ENCODE peak calls at places on chromosomes 5 and 9, in ten cellular contexts. One of them, this sample, is unnamed.

GRCh38 chr9:121567142-121568100 is 67.8 kb upstream of the GGTA1 start:
- DNase-seq in activated CD4-positive, alpha-beta T cell treated with anti-CD3 and anti-CD28 coated beads, Interleukin-2, amount 50 U/mL, for 4 hours: no peak
- DNase-seq in HEK293T: no peak
- DNase-seq in posterior vena cava: peak; percentile 86
- DNase-seq in C1 segment of cervical spinal cord: no peak
- DNase-seq in HuH-7.5: no peak
- DNase-seq in NCI-H748 treated with DMSO at 0.1 percent for 48 hours: no peak
- DNase-seq in activated CD8-positive, alpha-beta memory T cell treated with anti-CD3 and anti-CD28 coated beads, Interleukin-2, amount 10 ng/mL, durations not matched to agents 7 days and 5 days: no peak
- DNase-seq in NCI-H510A treated with DMSO at 0.1 percent for 48 hours: no peak
- DNase-seq in Right ventricle myocardium superior: no peak
- DNase-seq in this sample: no peak

GRCh38 chr5:172775326-172776234 is 4.6 kb upstream of the DUSP1 start:
- DNase-seq in activated CD4-positive, alpha-beta T cell treated with anti-CD3 and anti-CD28 coated beads, Interleukin-2, amount 50 U/mL, for 4 hours: no peak
- DNase-seq in HEK293T: no peak
- DNase-seq in posterior vena cava: peak; percentile 97
- DNase-seq in C1 segment of cervical spinal cord: no peak
- DNase-seq in HuH-7.5: peak; percentile 67
- DNase-seq in NCI-H748 treated with DMSO at 0.1 percent for 48 hours: no peak
- DNase-seq in activated CD8-positive, alpha-beta memory T cell treated with anti-CD3 and anti-CD28 coated beads, Interleukin-2, amount 10 ng/mL, durations not matched to agents 7 days and 5 days: no peak
- DNase-seq in NCI-H510A treated with DMSO at 0.1 percent for 48 hours: no peak
- DNase-seq in Right ventricle myocardium superior: peak; percentile 88
- DNase-seq in this sample: no peak

GRCh38 chr9:20732118-20732517 is 48.1 kb downstream of the FOCAD start:
- DNase-seq in activated CD4-positive, alpha-beta T cell treated with anti-CD3 and anti-CD28 coated beads, Interleukin-2, amount 50 U/mL, for 4 hours: no peak
- DNase-seq in HEK293T: no peak
- DNase-seq in posterior vena cava: no peak
- DNase-seq in C1 segment of cervical spinal cord: no peak
- DNase-seq in HuH-7.5: no peak
- DNase-seq in NCI-H748 treated with DMSO at 0.1 percent for 48 hours: no peak
- DNase-seq in activated CD8-positive, alpha-beta memory T cell treated with anti-CD3 and anti-CD28 coated beads, Interleukin-2, amount 10 ng/mL, durations not matched to agents 7 days and 5 days: no peak
- DNase-seq in NCI-H510A treated with DMSO at 0.1 percent for 48 hours: no peak
- DNase-seq in Right ventricle myocardium superior: no peak
- DNase-seq in this sample: no peak

GRCh38 chr9:27019589-27019988 is 14.1 kb upstream of the LRRC19 start:
- DNase-seq in activated CD4-positive, alpha-beta T cell treated with anti-CD3 and anti-CD28 coated beads, Interleukin-2, amount 50 U/mL, for 4 hours: no peak
- DNase-seq in HEK293T: no peak
- DNase-seq in posterior vena cava: no peak
- DNase-seq in C1 segment of cervical spinal cord: no peak
- DNase-seq in HuH-7.5: no peak
- DNase-seq in NCI-H748 treated with DMSO at 0.1 percent for 48 hours: no peak
- DNase-seq in activated CD8-positive, alpha-beta memory T cell treated with anti-CD3 and anti-CD28 coated beads, Interleukin-2, amount 10 ng/mL, durations not matched to agents 7 days and 5 days: no peak
- DNase-seq in NCI-H510A treated with DMSO at 0.1 percent for 48 hours: no peak
- DNase-seq in Right ventricle myocardium superior: no peak
- DNase-seq in this sample: no peak

GRCh38 chr9:137255448-137256114 is 454 bp downstream of the NELFB start:
- DNase-seq in activated CD4-positive, alpha-beta T cell treated with anti-CD3 and anti-CD28 coated beads, Interleukin-2, amount 50 U/mL, for 4 hours: no peak
- DNase-seq in HEK293T: peak; percentile 77
- DNase-seq in posterior vena cava: no peak
- DNase-seq in C1 segment of cervical spinal cord: no peak
- DNase-seq in HuH-7.5: no peak
- DNase-seq in NCI-H748 treated with DMSO at 0.1 percent for 48 hours: no peak
- DNase-seq in activated CD8-positive, alpha-beta memory T cell treated with anti-CD3 and anti-CD28 coated beads, Interleukin-2, amount 10 ng/mL, durations not matched to agents 7 days and 5 days: peak; percentile 66
- DNase-seq in NCI-H510A treated with DMSO at 0.1 percent for 48 hours: peak; percentile 52
- DNase-seq in Right ventricle myocardium superior: no peak
- DNase-seq in this sample: no peak

GRCh38 chr5:135456238-135457099 is 4.3 kb upstream of the TIFAB start:
- DNase-seq in activated CD4-positive, alpha-beta T cell treated with anti-CD3 and anti-CD28 coated beads, Interleukin-2, amount 50 U/mL, for 4 hours: no peak
- DNase-seq in HEK293T: no peak
- DNase-seq in posterior vena cava: peak; percentile 91
- DNase-seq in C1 segment of cervical spinal cord: no peak
- DNase-seq in HuH-7.5: no peak
- DNase-seq in NCI-H748 treated with DMSO at 0.1 percent for 48 hours: no peak
- DNase-seq in activated CD8-positive, alpha-beta memory T cell treated with anti-CD3 and anti-CD28 coated beads, Interleukin-2, amount 10 ng/mL, durations not matched to agents 7 days and 5 days: no peak
- DNase-seq in NCI-H510A treated with DMSO at 0.1 percent for 48 hours: no peak
- DNase-seq in Right ventricle myocardium superior: no peak
- DNase-seq in this sample: no peak

GRCh38 chr5:59648949-59649921 is 244.3 kb downstream of the PDE4D start:
- DNase-seq in activated CD4-positive, alpha-beta T cell treated with anti-CD3 and anti-CD28 coated beads, Interleukin-2, amount 50 U/mL, for 4 hours: no peak
- DNase-seq in HEK293T: peak; percentile 40
- DNase-seq in posterior vena cava: no peak
- DNase-seq in C1 segment of cervical spinal cord: no peak
- DNase-seq in HuH-7.5: no peak
- DNase-seq in NCI-H748 treated with DMSO at 0.1 percent for 48 hours: no peak
- DNase-seq in activated CD8-positive, alpha-beta memory T cell treated with anti-CD3 and anti-CD28 coated beads, Interleukin-2, amount 10 ng/mL, durations not matched to agents 7 days and 5 days: no peak
- DNase-seq in NCI-H510A treated with DMSO at 0.1 percent for 48 hours: no peak
- DNase-seq in Right ventricle myocardium superior: no peak
- DNase-seq in this sample: peak; percentile 24

GRCh38 chr5:172463031-172463430 is 8.7 kb upstream of the SH3PXD2B start:
- DNase-seq in activated CD4-positive, alpha-beta T cell treated with anti-CD3 and anti-CD28 coated beads, Interleukin-2, amount 50 U/mL, for 4 hours: no peak
- DNase-seq in HEK293T: no peak
- DNase-seq in posterior vena cava: peak; percentile 55
- DNase-seq in C1 segment of cervical spinal cord: peak; percentile 26
- DNase-seq in HuH-7.5: no peak
- DNase-seq in NCI-H748 treated with DMSO at 0.1 percent for 48 hours: no peak
- DNase-seq in activated CD8-positive, alpha-beta memory T cell treated with anti-CD3 and anti-CD28 coated beads, Interleukin-2, amount 10 ng/mL, durations not matched to agents 7 days and 5 days: no peak
- DNase-seq in NCI-H510A treated with DMSO at 0.1 percent for 48 hours: no peak
- DNase-seq in Right ventricle myocardium superior: no peak
- DNase-seq in this sample: no peak

GRCh38 chr5:73382412-73382795 is 66.2 kb downstream of the FOXD1 start:
- DNase-seq in activated CD4-positive, alpha-beta T cell treated with anti-CD3 and anti-CD28 coated beads, Interleukin-2, amount 50 U/mL, for 4 hours: no peak
- DNase-seq in HEK293T: no peak
- DNase-seq in posterior vena cava: no peak
- DNase-seq in C1 segment of cervical spinal cord: no peak
- DNase-seq in HuH-7.5: no peak
- DNase-seq in NCI-H748 treated with DMSO at 0.1 percent for 48 hours: no peak
- DNase-seq in activated CD8-positive, alpha-beta memory T cell treated with anti-CD3 and anti-CD28 coated beads, Interleukin-2, amount 10 ng/mL, durations not matched to agents 7 days and 5 days: no peak
- DNase-seq in NCI-H510A treated with DMSO at 0.1 percent for 48 hours: no peak
- DNase-seq in Right ventricle myocardium superior: no peak
- DNase-seq in this sample: no peak

GRCh38 chr5:158513490-158514301 is 586.0 kb downstream of the EBF1 start:
- DNase-seq in activated CD4-positive, alpha-beta T cell treated with anti-CD3 and anti-CD28 coated beads, Interleukin-2, amount 50 U/mL, for 4 hours: no peak
- DNase-seq in HEK293T: no peak
- DNase-seq in posterior vena cava: no peak
- DNase-seq in C1 segment of cervical spinal cord: no peak
- DNase-seq in HuH-7.5: no peak
- DNase-seq in NCI-H748 treated with DMSO at 0.1 percent for 48 hours: no peak
- DNase-seq in activated CD8-positive, alpha-beta memory T cell treated with anti-CD3 and anti-CD28 coated beads, Interleukin-2, amount 10 ng/mL, durations not matched to agents 7 days and 5 days: no peak
- DNase-seq in NCI-H510A treated with DMSO at 0.1 percent for 48 hours: no peak
- DNase-seq in Right ventricle myocardium superior: no peak
- DNase-seq in this sample: no peak

GRCh38 chr5:3377176-3377575 is 218.5 kb upstream of the IRX1 start:
- DNase-seq in activated CD4-positive, alpha-beta T cell treated with anti-CD3 and anti-CD28 coated beads, Interleukin-2, amount 50 U/mL, for 4 hours: no peak
- DNase-seq in HEK293T: no peak
- DNase-seq in posterior vena cava: no peak
- DNase-seq in C1 segment of cervical spinal cord: no peak
- DNase-seq in HuH-7.5: no peak
- DNase-seq in NCI-H748 treated with DMSO at 0.1 percent for 48 hours: no peak
- DNase-seq in activated CD8-positive, alpha-beta memory T cell treated with anti-CD3 and anti-CD28 coated beads, Interleukin-2, amount 10 ng/mL, durations not matched to agents 7 days and 5 days: peak; percentile 22
- DNase-seq in NCI-H510A treated with DMSO at 0.1 percent for 48 hours: no peak
- DNase-seq in Right ventricle myocardium superior: no peak
- DNase-seq in this sample: no peak

GRCh38 chr5:111389390-111390082 is 122.8 kb downstream of the STARD4 start:
- DNase-seq in activated CD4-positive, alpha-beta T cell treated with anti-CD3 and anti-CD28 coated beads, Interleukin-2, amount 50 U/mL, for 4 hours: no peak
- DNase-seq in HEK293T: no peak
- DNase-seq in posterior vena cava: no peak
- DNase-seq in C1 segment of cervical spinal cord: no peak
- DNase-seq in HuH-7.5: no peak
- DNase-seq in NCI-H748 treated with DMSO at 0.1 percent for 48 hours: no peak
- DNase-seq in activated CD8-positive, alpha-beta memory T cell treated with anti-CD3 and anti-CD28 coated beads, Interleukin-2, amount 10 ng/mL, durations not matched to agents 7 days and 5 days: no peak
- DNase-seq in NCI-H510A treated with DMSO at 0.1 percent for 48 hours: no peak
- DNase-seq in Right ventricle myocardium superior: no peak
- DNase-seq in this sample: no peak

GRCh38 chr5:111859533-111860270 is 102.7 kb upstream of the NREP start:
- DNase-seq in activated CD4-positive, alpha-beta T cell treated with anti-CD3 and anti-CD28 coated beads, Interleukin-2, amount 50 U/mL, for 4 hours: no peak
- DNase-seq in HEK293T: no peak
- DNase-seq in posterior vena cava: no peak
- DNase-seq in C1 segment of cervical spinal cord: no peak
- DNase-seq in HuH-7.5: no peak
- DNase-seq in NCI-H748 treated with DMSO at 0.1 percent for 48 hours: no peak
- DNase-seq in activated CD8-positive, alpha-beta memory T cell treated with anti-CD3 and anti-CD28 coated beads, Interleukin-2, amount 10 ng/mL, durations not matched to agents 7 days and 5 days: no peak
- DNase-seq in NCI-H510A treated with DMSO at 0.1 percent for 48 hours: no peak
- DNase-seq in Right ventricle myocardium superior: no peak
- DNase-seq in this sample: no peak

GRCh38 chr5:37838933-37839341 is 904 bp downstream of the GDNF start:
- DNase-seq in activated CD4-positive, alpha-beta T cell treated with anti-CD3 and anti-CD28 coated beads, Interleukin-2, amount 50 U/mL, for 4 hours: no peak
- DNase-seq in HEK293T: no peak
- DNase-seq in posterior vena cava: no peak
- DNase-seq in C1 segment of cervical spinal cord: no peak
- DNase-seq in HuH-7.5: no peak
- DNase-seq in NCI-H748 treated with DMSO at 0.1 percent for 48 hours: no peak
- DNase-seq in activated CD8-positive, alpha-beta memory T cell treated with anti-CD3 and anti-CD28 coated beads, Interleukin-2, amount 10 ng/mL, durations not matched to agents 7 days and 5 days: no peak
- DNase-seq in NCI-H510A treated with DMSO at 0.1 percent for 48 hours: no peak
- DNase-seq in Right ventricle myocardium superior: no peak
- DNase-seq in this sample: no peak

GRCh38 chr9:137449931-137450537 is 8.9 kb upstream of the ENTPD8 start:
- DNase-seq in activated CD4-positive, alpha-beta T cell treated with anti-CD3 and anti-CD28 coated beads, Interleukin-2, amount 50 U/mL, for 4 hours: peak; percentile 72
- DNase-seq in HEK293T: no peak
- DNase-seq in posterior vena cava: peak; percentile 64
- DNase-seq in C1 segment of cervical spinal cord: no peak
- DNase-seq in HuH-7.5: no peak
- DNase-seq in NCI-H748 treated with DMSO at 0.1 percent for 48 hours: no peak
- DNase-seq in activated CD8-positive, alpha-beta memory T cell treated with anti-CD3 and anti-CD28 coated beads, Interleukin-2, amount 10 ng/mL, durations not matched to agents 7 days and 5 days: no peak
- DNase-seq in NCI-H510A treated with DMSO at 0.1 percent for 48 hours: no peak
- DNase-seq in Right ventricle myocardium superior: peak; percentile 29
- DNase-seq in this sample: no peak

GRCh38 chr5:62938927-62939326 is 360.3 kb downstream of the LRRC70 start:
- DNase-seq in activated CD4-positive, alpha-beta T cell treated with anti-CD3 and anti-CD28 coated beads, Interleukin-2, amount 50 U/mL, for 4 hours: no peak
- DNase-seq in HEK293T: no peak
- DNase-seq in posterior vena cava: no peak
- DNase-seq in C1 segment of cervical spinal cord: no peak
- DNase-seq in HuH-7.5: no peak
- DNase-seq in NCI-H748 treated with DMSO at 0.1 percent for 48 hours: no peak
- DNase-seq in activated CD8-positive, alpha-beta memory T cell treated with anti-CD3 and anti-CD28 coated beads, Interleukin-2, amount 10 ng/mL, durations not matched to agents 7 days and 5 days: no peak
- DNase-seq in NCI-H510A treated with DMSO at 0.1 percent for 48 hours: no peak
- DNase-seq in Right ventricle myocardium superior: no peak
- DNase-seq in this sample: no peak

GRCh38 chr5:116763987-116764866 is 189.6 kb upstream of the SEMA6A start:
- DNase-seq in activated CD4-positive, alpha-beta T cell treated with anti-CD3 and anti-CD28 coated beads, Interleukin-2, amount 50 U/mL, for 4 hours: no peak
- DNase-seq in HEK293T: no peak
- DNase-seq in posterior vena cava: no peak
- DNase-seq in C1 segment of cervical spinal cord: no peak
- DNase-seq in HuH-7.5: no peak
- DNase-seq in NCI-H748 treated with DMSO at 0.1 percent for 48 hours: no peak
- DNase-seq in activated CD8-positive, alpha-beta memory T cell treated with anti-CD3 and anti-CD28 coated beads, Interleukin-2, amount 10 ng/mL, durations not matched to agents 7 days and 5 days: no peak
- DNase-seq in NCI-H510A treated with DMSO at 0.1 percent for 48 hours: no peak
- DNase-seq in Right ventricle myocardium superior: no peak
- DNase-seq in this sample: no peak

GRCh38 chr9:13717356-13718057 is 438.0 kb upstream of the MPDZ start:
- DNase-seq in activated CD4-positive, alpha-beta T cell treated with anti-CD3 and anti-CD28 coated beads, Interleukin-2, amount 50 U/mL, for 4 hours: no peak
- DNase-seq in HEK293T: no peak
- DNase-seq in posterior vena cava: no peak
- DNase-seq in C1 segment of cervical spinal cord: no peak
- DNase-seq in HuH-7.5: no peak
- DNase-seq in NCI-H748 treated with DMSO at 0.1 percent for 48 hours: no peak
- DNase-seq in activated CD8-positive, alpha-beta memory T cell treated with anti-CD3 and anti-CD28 coated beads, Interleukin-2, amount 10 ng/mL, durations not matched to agents 7 days and 5 days: no peak
- DNase-seq in NCI-H510A treated with DMSO at 0.1 percent for 48 hours: no peak
- DNase-seq in Right ventricle myocardium superior: no peak
- DNase-seq in this sample: no peak

GRCh38 chr9:112868956-112869594 is 21.6 kb downstream of the SLC46A2 start:
- DNase-seq in activated CD4-positive, alpha-beta T cell treated with anti-CD3 and anti-CD28 coated beads, Interleukin-2, amount 50 U/mL, for 4 hours: no peak
- DNase-seq in HEK293T: no peak
- DNase-seq in posterior vena cava: peak; percentile 57
- DNase-seq in C1 segment of cervical spinal cord: no peak
- DNase-seq in HuH-7.5: no peak
- DNase-seq in NCI-H748 treated with DMSO at 0.1 percent for 48 hours: no peak
- DNase-seq in activated CD8-positive, alpha-beta memory T cell treated with anti-CD3 and anti-CD28 coated beads, Interleukin-2, amount 10 ng/mL, durations not matched to agents 7 days and 5 days: no peak
- DNase-seq in NCI-H510A treated with DMSO at 0.1 percent for 48 hours: no peak
- DNase-seq in Right ventricle myocardium superior: no peak
- DNase-seq in this sample: no peak

GRCh38 chr5:138241688-138242547 is 28.8 kb upstream of the CDC23 start:
- DNase-seq in activated CD4-positive, alpha-beta T cell treated with anti-CD3 and anti-CD28 coated beads, Interleukin-2, amount 50 U/mL, for 4 hours: no peak
- DNase-seq in HEK293T: no peak
- DNase-seq in posterior vena cava: peak; percentile 82
- DNase-seq in C1 segment of cervical spinal cord: no peak
- DNase-seq in HuH-7.5: peak; percentile 58
- DNase-seq in NCI-H748 treated with DMSO at 0.1 percent for 48 hours: no peak
- DNase-seq in activated CD8-positive, alpha-beta memory T cell treated with anti-CD3 and anti-CD28 coated beads, Interleukin-2, amount 10 ng/mL, durations not matched to agents 7 days and 5 days: no peak
- DNase-seq in NCI-H510A treated with DMSO at 0.1 percent for 48 hours: no peak
- DNase-seq in Right ventricle myocardium superior: peak; percentile 50
- DNase-seq in this sample: peak; percentile 79

GRCh38 chr5:78886650-78887230 is 98.4 kb downstream of the ARSB start:
- DNase-seq in activated CD4-positive, alpha-beta T cell treated with anti-CD3 and anti-CD28 coated beads, Interleukin-2, amount 50 U/mL, for 4 hours: no peak
- DNase-seq in HEK293T: peak; percentile 14
- DNase-seq in posterior vena cava: no peak
- DNase-seq in C1 segment of cervical spinal cord: no peak
- DNase-seq in HuH-7.5: no peak
- DNase-seq in NCI-H748 treated with DMSO at 0.1 percent for 48 hours: peak; percentile 2
- DNase-seq in activated CD8-positive, alpha-beta memory T cell treated with anti-CD3 and anti-CD28 coated beads, Interleukin-2, amount 10 ng/mL, durations not matched to agents 7 days and 5 days: no peak
- DNase-seq in NCI-H510A treated with DMSO at 0.1 percent for 48 hours: no peak
- DNase-seq in Right ventricle myocardium superior: no peak
- DNase-seq in this sample: no peak

GRCh38 chr9:128207076-128207731 is 4.0 kb downstream of the DNM1 start:
- DNase-seq in activated CD4-positive, alpha-beta T cell treated with anti-CD3 and anti-CD28 coated beads, Interleukin-2, amount 50 U/mL, for 4 hours: no peak
- DNase-seq in HEK293T: no peak
- DNase-seq in posterior vena cava: no peak
- DNase-seq in C1 segment of cervical spinal cord: no peak
- DNase-seq in HuH-7.5: no peak
- DNase-seq in NCI-H748 treated with DMSO at 0.1 percent for 48 hours: no peak
- DNase-seq in activated CD8-positive, alpha-beta memory T cell treated with anti-CD3 and anti-CD28 coated beads, Interleukin-2, amount 10 ng/mL, durations not matched to agents 7 days and 5 days: no peak
- DNase-seq in NCI-H510A treated with DMSO at 0.1 percent for 48 hours: no peak
- DNase-seq in Right ventricle myocardium superior: no peak
- DNase-seq in this sample: no peak

GRCh38 chr5:83034552-83035181 is 42.5 kb downstream of the TMEM167A start:
- DNase-seq in activated CD4-positive, alpha-beta T cell treated with anti-CD3 and anti-CD28 coated beads, Interleukin-2, amount 50 U/mL, for 4 hours: no peak
- DNase-seq in HEK293T: peak; percentile 21
- DNase-seq in posterior vena cava: no peak
- DNase-seq in C1 segment of cervical spinal cord: no peak
- DNase-seq in HuH-7.5: no peak
- DNase-seq in NCI-H748 treated with DMSO at 0.1 percent for 48 hours: no peak
- DNase-seq in activated CD8-positive, alpha-beta memory T cell treated with anti-CD3 and anti-CD28 coated beads, Interleukin-2, amount 10 ng/mL, durations not matched to agents 7 days and 5 days: no peak
- DNase-seq in NCI-H510A treated with DMSO at 0.1 percent for 48 hours: no peak
- DNase-seq in Right ventricle myocardium superior: no peak
- DNase-seq in this sample: no peak

GRCh38 chr5:133818031-133818431 is 150.4 kb downstream of the C5orf15 start:
- DNase-seq in activated CD4-positive, alpha-beta T cell treated with anti-CD3 and anti-CD28 coated beads, Interleukin-2, amount 50 U/mL, for 4 hours: no peak
- DNase-seq in HEK293T: no peak
- DNase-seq in posterior vena cava: peak; percentile 89
- DNase-seq in C1 segment of cervical spinal cord: no peak
- DNase-seq in HuH-7.5: no peak
- DNase-seq in NCI-H748 treated with DMSO at 0.1 percent for 48 hours: no peak
- DNase-seq in activated CD8-positive, alpha-beta memory T cell treated with anti-CD3 and anti-CD28 coated beads, Interleukin-2, amount 10 ng/mL, durations not matched to agents 7 days and 5 days: no peak
- DNase-seq in NCI-H510A treated with DMSO at 0.1 percent for 48 hours: no peak
- DNase-seq in Right ventricle myocardium superior: peak; percentile 61
- DNase-seq in this sample: no peak

GRCh38 chr9:136568288-136569081 is 22.6 kb upstream of the NOTCH1 start:
- DNase-seq in activated CD4-positive, alpha-beta T cell treated with anti-CD3 and anti-CD28 coated beads, Interleukin-2, amount 50 U/mL, for 4 hours: no peak
- DNase-seq in HEK293T: no peak
- DNase-seq in posterior vena cava: no peak
- DNase-seq in C1 segment of cervical spinal cord: no peak
- DNase-seq in HuH-7.5: no peak
- DNase-seq in NCI-H748 treated with DMSO at 0.1 percent for 48 hours: no peak
- DNase-seq in activated CD8-positive, alpha-beta memory T cell treated with anti-CD3 and anti-CD28 coated beads, Interleukin-2, amount 10 ng/mL, durations not matched to agents 7 days and 5 days: no peak
- DNase-seq in NCI-H510A treated with DMSO at 0.1 percent for 48 hours: no peak
- DNase-seq in Right ventricle myocardium superior: peak; percentile 75
- DNase-seq in this sample: no peak

GRCh38 chr5:53343187-53343586 is 137.2 kb upstream of the FST start:
- DNase-seq in activated CD4-positive, alpha-beta T cell treated with anti-CD3 and anti-CD28 coated beads, Interleukin-2, amount 50 U/mL, for 4 hours: no peak
- DNase-seq in HEK293T: no peak
- DNase-seq in posterior vena cava: no peak
- DNase-seq in C1 segment of cervical spinal cord: no peak
- DNase-seq in HuH-7.5: no peak
- DNase-seq in NCI-H748 treated with DMSO at 0.1 percent for 48 hours: no peak
- DNase-seq in activated CD8-positive, alpha-beta memory T cell treated with anti-CD3 and anti-CD28 coated beads, Interleukin-2, amount 10 ng/mL, durations not matched to agents 7 days and 5 days: no peak
- DNase-seq in NCI-H510A treated with DMSO at 0.1 percent for 48 hours: no peak
- DNase-seq in Right ventricle myocardium superior: no peak
- DNase-seq in this sample: no peak

GRCh38 chr5:126138475-126139005 is 284.7 kb upstream of the GRAMD2B start:
- DNase-seq in activated CD4-positive, alpha-beta T cell treated with anti-CD3 and anti-CD28 coated beads, Interleukin-2, amount 50 U/mL, for 4 hours: no peak
- DNase-seq in HEK293T: no peak
- DNase-seq in posterior vena cava: no peak
- DNase-seq in C1 segment of cervical spinal cord: no peak
- DNase-seq in HuH-7.5: no peak
- DNase-seq in NCI-H748 treated with DMSO at 0.1 percent for 48 hours: no peak
- DNase-seq in activated CD8-positive, alpha-beta memory T cell treated with anti-CD3 and anti-CD28 coated beads, Interleukin-2, amount 10 ng/mL, durations not matched to agents 7 days and 5 days: no peak
- DNase-seq in NCI-H510A treated with DMSO at 0.1 percent for 48 hours: no peak
- DNase-seq in Right ventricle myocardium superior: no peak
- DNase-seq in this sample: peak; percentile 20

GRCh38 chr5:147671365-147671764 is 111.2 kb downstream of the JAKMIP2 start:
- DNase-seq in activated CD4-positive, alpha-beta T cell treated with anti-CD3 and anti-CD28 coated beads, Interleukin-2, amount 50 U/mL, for 4 hours: no peak
- DNase-seq in HEK293T: no peak
- DNase-seq in posterior vena cava: peak; percentile 53
- DNase-seq in C1 segment of cervical spinal cord: no peak
- DNase-seq in HuH-7.5: no peak
- DNase-seq in NCI-H748 treated with DMSO at 0.1 percent for 48 hours: no peak
- DNase-seq in activated CD8-positive, alpha-beta memory T cell treated with anti-CD3 and anti-CD28 coated beads, Interleukin-2, amount 10 ng/mL, durations not matched to agents 7 days and 5 days: no peak
- DNase-seq in NCI-H510A treated with DMSO at 0.1 percent for 48 hours: no peak
- DNase-seq in Right ventricle myocardium superior: no peak
- DNase-seq in this sample: no peak

This sample was measured in iPS-NIHi11.